ENCODE peak calls at places on chromosomes 7 and 10, in five cellular contexts. U is epithelial cell of esophagus, T is astrocyte of the spinal cord, H is astrocyte, E is OCI-LY7. F is an unnamed sample.

GRCh38 chr10:48453451-48454301 is 147.2 kb downstream of the MAPK8 start:
- DNase-seq in U (no peak), T (no peak), H (no peak), E (no peak), F (no peak)

GRCh38 chr10:4984971-4985594 is 18.6 kb downstream of the AKR1C2 start:
- DNase-seq in U (peak), T (no peak), H (peak), E (no peak), F (no peak)

GRCh38 chr10:93073539-93074136 is at the start of gene CYP26A1:
- DNase-seq in U (no peak), H (no peak), T (no peak), E (no peak), F (no peak)

GRCh38 chr7:149732611-149733010 is 40.8 kb downstream of the ZNF467 start:
- DNase-seq in U (no peak), H (no peak), E (no peak), T (no peak), F (no peak)

GRCh38 chr7:138167222-138167621 is 91.0 kb downstream of the AKR1D1 start:
- DNase-seq in T (no peak), U (no peak), H (no peak), E (no peak), F (no peak)

GRCh38 chr7:12067156-12067831 is 143.8 kb upstream of the TMEM106B start:
- DNase-seq in H (peak), U (peak), T (peak), E (peak), F (no peak)

GRCh38 chr7:143068446-143068845 is 16.3 kb downstream of the OR6V1 start:
- DNase-seq in T (peak), E (no peak), U (no peak), H (no peak), F (no peak)

GRCh38 chr7:128875523-128875948 is 12.9 kb downstream of the ATP6V1F start:
- DNase-seq in T (no peak), H (no peak), U (no peak), E (no peak), F (no peak)

GRCh38 chr7:148481965-148482626 is 108.5 kb upstream of the C7orf33 start:
- DNase-seq in T (no peak), H (no peak), U (peak), E (no peak), F (no peak)

GRCh38 chr10:3065622-3066021 is 1.7 kb upstream of the PFKP start:
- DNase-seq in E (no peak), H (no peak), U (no peak), T (no peak), F (no peak)

GRCh38 chr7:46754135-46754730 is 827.7 kb downstream of the TNS3 start:
- DNase-seq in H (peak), U (peak), T (peak), E (no peak), F (no peak)

DNA sequence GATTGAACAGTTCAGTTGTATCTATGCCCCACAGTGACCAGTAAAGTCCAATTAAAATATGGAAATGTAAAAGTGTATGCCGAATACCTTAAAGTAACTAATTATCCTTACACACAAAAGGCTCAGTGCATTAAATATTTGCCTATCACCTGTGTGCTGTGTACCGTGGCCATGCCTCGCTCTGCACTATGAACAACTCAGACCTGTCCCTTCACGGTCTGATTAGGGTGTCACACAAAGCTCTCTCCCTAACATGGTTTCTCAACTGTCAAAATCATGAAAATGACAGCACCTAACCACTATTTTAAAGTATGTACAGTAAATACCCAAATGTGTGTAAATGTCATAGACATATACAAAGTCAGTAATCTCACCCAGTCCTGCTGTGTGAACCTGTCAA is 43.1 kb downstream of the STK17A start:
- DNase-seq in T (no peak), U (no peak), H (no peak), E (peak), F (no peak)
- H3K4me3 ChIP-seq in T (no peak), U (no peak), H (no peak), E (peak), F (no peak)

DNA sequence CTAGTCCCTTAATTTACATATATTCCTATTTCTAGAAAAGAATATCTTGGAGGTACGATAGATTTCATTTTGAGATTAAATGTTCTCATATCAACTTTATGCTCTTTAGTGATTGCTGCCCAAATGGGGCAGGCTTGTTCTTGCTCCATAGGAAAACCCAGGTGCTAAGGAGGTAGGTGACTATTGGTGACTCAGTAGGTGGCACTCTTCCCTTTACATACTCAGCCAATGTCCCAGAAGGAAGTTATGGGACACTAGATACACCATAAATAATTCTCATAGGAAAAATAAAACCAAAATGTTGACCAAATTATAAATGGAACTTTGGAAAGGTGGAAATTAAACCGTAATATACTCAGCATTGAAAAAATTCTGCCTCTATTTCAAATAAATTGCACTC is 4.0 kb downstream of the SKAP2 start:
- DNase-seq in U (peak), H (no peak), E (no peak), T (no peak), F (peak)
- TF ChIP-seq CTCF in U (peak), H (no peak), E (peak), T (no peak), F (peak)

GRCh38 chr7:106775552-106775936 is 89.5 kb upstream of the PIK3CG start:
- DNase-seq in T (peak), H (peak), E (no peak), U (peak), F (no peak)

GRCh38 chr7:106777666-106778299 is 87.3 kb upstream of the PIK3CG start:
- DNase-seq in U (no peak), H (no peak), E (no peak), T (no peak), F (no peak)

GRCh38 chr7:106774768-106775551 is 90.1 kb upstream of the PIK3CG start:
- DNase-seq in U (no peak), T (peak), H (peak), E (no peak), F (no peak)

GRCh38 chr7:106776618-106777347 is 88.3 kb upstream of the PIK3CG start:
- DNase-seq in T (no peak), U (no peak), H (no peak), E (no peak), F (no peak)

DNA sequence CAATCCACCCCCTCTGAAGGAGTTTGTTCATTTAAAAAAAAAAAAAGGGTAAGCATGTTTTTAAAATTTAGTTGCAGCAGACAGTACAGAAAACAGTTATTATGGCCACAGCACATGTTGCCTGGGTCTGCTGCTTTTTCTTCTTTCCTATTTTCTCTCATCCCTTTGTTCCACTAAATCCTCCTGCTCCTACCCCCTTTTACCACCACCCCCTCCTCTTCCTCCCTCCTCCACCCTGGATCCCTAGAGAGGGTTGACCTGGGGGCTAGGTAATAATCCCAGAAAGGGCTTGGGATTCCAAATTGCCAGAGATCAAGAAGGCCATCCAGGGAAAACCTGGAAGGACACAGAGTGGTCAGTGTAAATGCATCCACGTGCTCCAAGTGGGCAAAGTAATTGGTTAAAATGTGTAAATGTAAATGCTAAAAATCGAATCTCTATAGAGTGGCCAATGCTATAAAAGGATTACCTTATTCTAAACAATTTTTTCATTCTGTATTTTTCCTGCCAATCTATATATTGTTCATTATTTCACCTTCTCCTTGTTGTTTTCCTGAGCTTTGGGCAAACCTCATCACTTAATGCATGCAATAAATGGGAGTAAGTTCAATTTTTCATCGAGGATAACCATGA is 89.0 kb upstream of the PIK3CG start:
- DNase-seq in T (no peak), E (no peak), H (no peak), U (no peak), F (no peak)
- H3K4me3 ChIP-seq in T (no peak), E (no peak), H (peak), U (no peak), F (no peak)

GRCh38 chr7:33904680-33905388 is 505 bp upstream of the BMPER start:
- DNase-seq in U (peak), T (peak), E (no peak), H (no peak), F (no peak)
- TF ChIP-seq CTCF in U (no peak), T (peak), E (no peak), H (no peak), F (peak)

DNA sequence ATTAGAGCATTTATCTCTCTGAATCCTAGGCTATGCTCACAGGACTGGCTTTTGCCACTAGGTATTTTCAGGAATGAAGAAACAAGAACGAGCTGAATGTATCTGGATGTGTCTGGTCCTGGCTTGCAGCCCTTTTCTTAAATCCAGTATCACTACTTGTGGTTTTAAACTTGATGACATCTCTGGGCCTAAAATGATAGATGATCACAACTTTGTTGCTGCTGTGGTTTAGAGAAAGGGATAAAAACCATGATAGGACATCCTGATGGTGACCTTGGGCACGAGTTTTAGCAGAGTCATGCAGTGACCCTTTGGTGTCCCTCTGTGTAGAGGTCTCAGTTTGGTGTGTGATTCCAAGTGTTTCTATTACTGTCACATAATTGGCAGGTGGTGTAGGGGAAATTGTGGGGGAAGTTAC is 31.7 kb upstream of the SEMA3C start:
- DNase-seq in E (no peak), H (peak), T (no peak), U (no peak), F (no peak)
- H3K4me3 ChIP-seq in E (no peak), H (no peak), T (no peak), U (no peak), F (no peak)

DNA sequence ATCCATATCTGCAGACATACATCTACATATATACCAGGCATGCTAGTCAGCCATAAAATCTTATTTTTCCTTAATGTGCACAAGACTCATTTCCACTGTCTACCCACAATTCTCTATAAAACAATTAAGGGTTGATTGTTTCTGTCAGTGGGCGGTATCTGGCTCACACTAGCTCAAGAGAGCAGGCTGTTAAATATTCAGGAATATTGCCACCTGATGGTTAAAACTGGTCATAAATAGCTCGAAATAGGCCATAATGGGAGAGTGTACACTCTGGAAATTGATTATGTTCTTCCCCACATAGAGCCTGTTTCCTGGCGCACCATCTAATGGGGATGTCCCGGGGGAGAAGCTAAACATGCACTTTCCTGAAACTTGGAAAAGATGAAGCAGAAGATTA is 620.6 kb upstream of the ANKRD30A start:
- DNase-seq in T (no peak), E (no peak), H (no peak), U (peak), F (no peak)
- TF ChIP-seq CTCF in T (no peak), E (no peak), H (no peak), U (peak), F (peak)

DNA sequence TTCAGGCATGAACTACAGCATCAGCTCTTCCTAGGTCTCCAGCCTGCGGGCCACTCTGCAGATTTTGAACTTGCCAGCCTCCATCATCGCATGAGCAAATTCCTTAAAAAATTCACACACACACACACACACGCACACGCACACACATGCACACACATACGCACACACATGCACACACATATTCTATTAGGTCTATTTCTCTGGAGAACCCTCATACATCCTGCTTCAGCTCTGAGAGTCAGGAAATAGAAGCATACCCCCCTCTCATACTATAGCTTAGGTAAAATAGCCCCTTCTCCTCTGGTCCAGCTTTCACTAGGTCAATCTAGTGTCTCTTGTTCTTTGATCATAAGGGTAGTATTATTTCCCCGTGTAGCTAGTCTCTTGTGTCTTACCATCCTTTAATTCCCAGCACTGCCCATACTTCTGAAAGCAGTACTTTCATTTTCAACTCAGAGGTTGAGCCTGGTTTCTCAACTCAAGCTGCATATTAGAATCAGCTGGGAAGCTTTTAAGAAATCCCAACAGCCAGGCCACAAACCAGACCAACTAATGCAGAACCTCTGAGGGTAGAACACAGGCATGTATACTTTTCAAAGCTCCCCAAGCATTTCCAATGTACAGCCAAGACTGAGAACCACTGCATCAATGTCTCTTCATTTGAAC is 30.9 kb upstream of the ITGB8 start:
- DNase-seq in U (no peak), H (peak), T (peak), E (no peak), F (no peak)
- H3K4me3 ChIP-seq in U (no peak), H (no peak), T (no peak), E (no peak), F (no peak)

DNA sequence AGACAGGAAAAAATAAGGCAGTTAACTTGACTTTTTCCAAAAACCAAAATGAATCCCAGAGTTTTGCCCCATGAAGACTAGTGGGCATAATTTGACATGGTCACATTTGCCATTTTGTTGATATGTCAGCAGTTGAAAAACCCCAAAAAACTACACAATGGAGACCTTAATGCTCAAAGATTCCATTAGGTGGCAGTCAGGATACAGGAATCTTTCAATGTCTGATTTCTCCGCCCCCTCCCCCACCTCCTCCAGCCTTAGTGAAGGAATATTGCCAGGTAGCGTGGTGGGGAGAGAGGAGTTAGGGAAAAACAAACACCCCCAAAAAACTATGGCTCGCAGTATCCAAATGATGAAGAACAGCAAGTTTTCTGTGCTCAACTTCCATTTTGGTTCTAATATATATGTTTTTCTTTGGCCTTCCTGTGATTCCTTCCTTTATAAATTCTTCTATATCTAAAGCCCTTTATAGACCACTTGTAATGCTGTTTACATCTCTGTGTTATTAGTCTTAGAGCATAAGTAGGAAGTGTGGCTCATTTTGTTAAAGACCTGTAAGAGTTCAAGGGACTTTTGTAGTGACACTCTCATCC is 6.7 kb upstream of the SMNDC1 start:
- DNase-seq in H (peak), U (peak), E (peak), T (peak), F (peak)
- TF ChIP-seq CTCF in H (peak), U (peak), E (peak), T (peak), F (peak)

F was measured in LNCaP clone FGC.